ENCODE peak calls at places on chromosomes 7 and 10, in six cellular contexts. One of them, this sample, is unnamed. For H3K4me1, the result is how much of the 10 kb centered on the place peaks cover.

GRCh38 chr7:122746948-122747347 is 44.2 kb upstream of the RNF148 start:
- DNase-seq in aorta: no peak
- DNase-seq in cardiac muscle cell: no peak
- DNase-seq in endodermal cell: no peak
- DNase-seq in ovary: no peak
- DNase-seq in MM.1S: no peak
- DNase-seq in this sample: no peak

GRCh38 chr7:155279787-155280445 is 17.8 kb upstream of the INSIG1 start:
- DNase-seq in aorta: no peak
- DNase-seq in cardiac muscle cell: no peak
- DNase-seq in endodermal cell: no peak
- DNase-seq in ovary: no peak
- DNase-seq in MM.1S: no peak
- DNase-seq in this sample: no peak

GRCh38 chr7:30920021-30920583 is 8.4 kb downstream of the AQP1 start:
- DNase-seq in aorta: peak
- DNase-seq in cardiac muscle cell: no peak
- DNase-seq in endodermal cell: peak
- DNase-seq in ovary: no peak
- DNase-seq in MM.1S: no peak
- DNase-seq in this sample: peak

GRCh38 chr7:117645456-117646181 is 165.8 kb downstream of the CFTR start:
- DNase-seq in aorta: no peak
- DNase-seq in cardiac muscle cell: no peak
- DNase-seq in endodermal cell: no peak
- DNase-seq in ovary: no peak
- DNase-seq in MM.1S: no peak
- DNase-seq in this sample: no peak

GRCh38 chr10:113529575-113529974 is 23.3 kb upstream of the HABP2 start:
- DNase-seq in aorta: peak
- DNase-seq in cardiac muscle cell: no peak
- DNase-seq in endodermal cell: no peak
- DNase-seq in ovary: no peak
- DNase-seq in MM.1S: no peak
- DNase-seq in this sample: no peak

GRCh38 chr7:129680400-129680799 is 68.9 kb downstream of the NRF1 start:
- DNase-seq in aorta: no peak
- DNase-seq in cardiac muscle cell: no peak
- DNase-seq in endodermal cell: no peak
- DNase-seq in ovary: no peak
- DNase-seq in MM.1S: no peak
- DNase-seq in this sample: no peak

GRCh38 chr7:91251877-91252276 is 12.4 kb upstream of the FZD1 start:
- DNase-seq in aorta: no peak
- DNase-seq in cardiac muscle cell: no peak
- DNase-seq in endodermal cell: no peak
- DNase-seq in ovary: no peak
- DNase-seq in MM.1S: no peak
- DNase-seq in this sample: no peak

GRCh38 chr7:24409429-24410024 is 125.5 kb downstream of the NPY start:
- DNase-seq in aorta: no peak
- DNase-seq in cardiac muscle cell: no peak
- DNase-seq in endodermal cell: peak
- DNase-seq in ovary: no peak
- DNase-seq in MM.1S: no peak
- DNase-seq in this sample: no peak

GRCh38 chr10:88168171-88169036 is 305.0 kb downstream of the PTEN start:
- DNase-seq in aorta: no peak
- DNase-seq in cardiac muscle cell: no peak
- DNase-seq in endodermal cell: no peak
- DNase-seq in ovary: no peak
- DNase-seq in MM.1S: no peak
- DNase-seq in this sample: no peak

GRCh38 chr10:29966269-29966668 is 93.1 kb downstream of the JCAD start:
- DNase-seq in aorta: no peak
- DNase-seq in cardiac muscle cell: no peak
- DNase-seq in endodermal cell: peak
- DNase-seq in ovary: no peak
- DNase-seq in MM.1S: no peak
- DNase-seq in this sample: no peak

GRCh38 chr10:69421611-69422308 is 5.0 kb upstream of the TACR2 start:
- DNase-seq in aorta: peak
- DNase-seq in cardiac muscle cell: no peak
- DNase-seq in endodermal cell: no peak
- DNase-seq in ovary: no peak
- DNase-seq in MM.1S: no peak
- DNase-seq in this sample: no peak

GRCh38 chr10:1670541-1671365 is 66.6 kb downstream of the ADARB2 start:
- DNase-seq in aorta: no peak
- DNase-seq in cardiac muscle cell: no peak
- DNase-seq in endodermal cell: peak
- DNase-seq in ovary: no peak
- DNase-seq in MM.1S: no peak
- DNase-seq in this sample: no peak

GRCh38 chr7:158957507-158957900 is 101.1 kb downstream of the DYNC2I1 start:
- DNase-seq in aorta: no peak
- DNase-seq in cardiac muscle cell: no peak
- DNase-seq in endodermal cell: no peak
- DNase-seq in ovary: no peak
- DNase-seq in MM.1S: no peak
- DNase-seq in this sample: no peak

GRCh38 chr10:110794808-110795207 is 76.9 kb upstream of the PDCD4 start:
- DNase-seq in aorta: no peak
- DNase-seq in cardiac muscle cell: peak
- DNase-seq in endodermal cell: no peak
- DNase-seq in ovary: no peak
- DNase-seq in MM.1S: no peak
- DNase-seq in this sample: no peak

GRCh38 chr7:157622000-157622399 is 285.2 kb downstream of the DNAJB6 start:
- DNase-seq in aorta: no peak
- DNase-seq in cardiac muscle cell: no peak
- DNase-seq in endodermal cell: no peak
- DNase-seq in ovary: no peak
- DNase-seq in MM.1S: no peak
- DNase-seq in this sample: no peak

GRCh38 chr7:152435384-152436278 is at the start of gene KMT2C:
- DNase-seq in aorta: peak
- DNase-seq in cardiac muscle cell: peak
- DNase-seq in endodermal cell: peak
- DNase-seq in ovary: peak
- DNase-seq in MM.1S: peak
- DNase-seq in this sample: peak

GRCh38 chr7:5429857-5430611 is 6.4 kb upstream of the TNRC18 start:
- DNase-seq in aorta: peak
- DNase-seq in cardiac muscle cell: peak
- DNase-seq in endodermal cell: peak
- DNase-seq in ovary: peak
- DNase-seq in MM.1S: no peak
- DNase-seq in this sample: peak

GRCh38 chr10:125039354-125039769 is 97.4 kb downstream of the ZRANB1 start:
- DNase-seq in aorta: peak
- DNase-seq in cardiac muscle cell: no peak
- DNase-seq in endodermal cell: peak
- DNase-seq in ovary: peak
- DNase-seq in MM.1S: no peak
- DNase-seq in this sample: peak

GRCh38 chr10:129768437-129769355 is 195.4 kb downstream of the EBF3 start:
- DNase-seq in aorta: no peak
- DNase-seq in cardiac muscle cell: peak
- DNase-seq in endodermal cell: peak
- DNase-seq in ovary: no peak
- DNase-seq in MM.1S: no peak
- DNase-seq in this sample: peak

GRCh38 chr10:63103971-63104409 is 29.1 kb upstream of the NRBF2 start:
- DNase-seq in aorta: no peak
- DNase-seq in cardiac muscle cell: no peak
- DNase-seq in endodermal cell: peak
- DNase-seq in ovary: no peak
- DNase-seq in MM.1S: no peak
- DNase-seq in this sample: no peak

GRCh38 chr10:78416031-78416800 is 382.6 kb downstream of the RPS24 start:
- DNase-seq in aorta: peak
- DNase-seq in cardiac muscle cell: no peak
- DNase-seq in endodermal cell: peak
- DNase-seq in ovary: no peak
- DNase-seq in MM.1S: no peak
- DNase-seq in this sample: no peak

GRCh38 chr7:17646181-17646956 is 293.9 kb downstream of the SNX13 start:
- DNase-seq in aorta: no peak
- DNase-seq in cardiac muscle cell: no peak
- DNase-seq in endodermal cell: no peak
- DNase-seq in ovary: no peak
- DNase-seq in MM.1S: no peak
- DNase-seq in this sample: no peak

GRCh38 chr7:92843781-92844180 is 7.4 kb upstream of the CDK6 start:
- DNase-seq in aorta: no peak
- DNase-seq in cardiac muscle cell: no peak
- DNase-seq in endodermal cell: no peak
- DNase-seq in ovary: no peak
- DNase-seq in MM.1S: no peak
- DNase-seq in this sample: no peak

GRCh38 chr7:41792099-41792498 is 89.2 kb upstream of the INHBA start:
- DNase-seq in aorta: no peak
- DNase-seq in cardiac muscle cell: no peak
- DNase-seq in endodermal cell: no peak
- DNase-seq in ovary: no peak
- DNase-seq in MM.1S: no peak
- DNase-seq in this sample: no peak

GRCh38 chr7:151091431-151091830 is 5.2 kb downstream of the AGAP3 start:
- DNase-seq in aorta: no peak
- DNase-seq in cardiac muscle cell: no peak
- DNase-seq in endodermal cell: peak
- DNase-seq in ovary: peak
- DNase-seq in MM.1S: peak
- DNase-seq in this sample: no peak

DNA sequence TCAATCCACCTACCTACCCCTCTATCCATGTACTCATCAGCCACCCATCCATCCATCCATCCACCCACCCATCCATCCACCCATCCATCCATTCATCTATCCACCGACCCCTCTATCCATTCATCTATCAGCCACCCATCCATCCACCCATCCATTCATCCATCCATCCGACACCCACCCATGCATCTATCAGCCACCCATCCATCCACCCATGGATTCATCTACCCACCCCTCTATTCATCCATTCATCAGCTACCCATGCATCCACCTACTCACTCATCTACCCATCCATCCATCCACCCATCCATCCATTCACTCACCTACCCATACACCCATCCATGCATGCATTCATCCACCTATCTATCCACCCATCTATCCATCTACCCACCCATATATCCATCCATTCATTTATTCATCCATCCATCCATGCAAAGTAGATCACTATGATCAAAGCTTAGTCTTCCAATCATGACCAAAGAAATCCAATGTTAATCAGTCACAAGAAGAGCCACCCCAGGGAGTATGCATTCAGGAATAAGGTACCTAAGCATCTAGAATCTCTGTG is 27.7 kb upstream of the ZNF467 start:
- DNase-seq in aorta: no peak
- DNase-seq in cardiac muscle cell: no peak
- DNase-seq in endodermal cell: no peak
- DNase-seq in ovary: no peak
- DNase-seq in MM.1S: no peak
- DNase-seq in this sample: no peak
- H3K4me1 ChIP-seq in aorta: under half
- H3K4me1 ChIP-seq in cardiac muscle cell: under half
- H3K4me1 ChIP-seq in endodermal cell: under half
- H3K4me1 ChIP-seq in ovary: under half
- H3K4me1 ChIP-seq in MM.1S: under half
- H3K4me1 ChIP-seq in this sample: under half

DNA sequence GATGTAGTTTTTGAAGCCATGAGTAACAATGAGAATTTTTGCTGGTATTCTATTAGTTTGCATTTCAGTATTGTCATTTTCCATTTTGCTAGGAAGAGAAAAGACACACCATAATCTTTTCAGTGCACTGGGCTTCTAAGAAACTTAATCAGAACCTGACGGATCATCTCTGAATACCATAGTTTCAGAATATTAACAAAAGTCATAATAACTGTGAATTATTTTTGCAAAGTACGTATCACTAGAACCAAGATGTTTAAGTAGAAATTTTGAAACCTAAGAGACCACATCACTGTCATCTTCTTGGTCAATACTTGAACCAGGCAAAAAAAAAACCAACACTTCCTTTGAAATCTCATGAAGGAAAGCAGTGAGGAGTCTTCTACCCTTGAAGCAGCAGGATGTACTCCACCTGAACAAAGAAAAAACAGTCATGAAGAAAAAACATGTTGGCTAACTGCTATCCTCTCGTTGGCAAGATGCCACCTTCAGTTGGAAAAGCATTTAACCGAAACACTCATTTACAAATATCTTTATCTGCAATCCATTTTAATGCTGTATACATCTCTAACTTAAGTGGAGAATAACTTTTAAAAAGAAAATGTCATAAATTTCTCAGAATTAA is 82.4 kb downstream of the SRPK2 start:
- DNase-seq in aorta: no peak
- DNase-seq in cardiac muscle cell: no peak
- DNase-seq in endodermal cell: no peak
- DNase-seq in ovary: no peak
- DNase-seq in MM.1S: no peak
- DNase-seq in this sample: no peak
- H3K4me1 ChIP-seq in aorta: under half
- H3K4me1 ChIP-seq in cardiac muscle cell: under half
- H3K4me1 ChIP-seq in endodermal cell: under half
- H3K4me1 ChIP-seq in ovary: under half
- H3K4me1 ChIP-seq in MM.1S: half or more
- H3K4me1 ChIP-seq in this sample: under half

GRCh38 chr10:91602449-91602848 is 30.4 kb downstream of the PPP1R3C start:
- DNase-seq in aorta: no peak
- DNase-seq in cardiac muscle cell: no peak
- DNase-seq in endodermal cell: no peak
- DNase-seq in ovary: no peak
- DNase-seq in MM.1S: no peak
- DNase-seq in this sample: no peak
- H3K4me1 ChIP-seq in aorta: under half
- H3K4me1 ChIP-seq in cardiac muscle cell: under half
- H3K4me1 ChIP-seq in endodermal cell: under half
- H3K4me1 ChIP-seq in ovary: under half
- H3K4me1 ChIP-seq in MM.1S: under half
- H3K4me1 ChIP-seq in this sample: under half

GRCh38 chr7:55570218-55570873 is 2.0 kb downstream of the VOPP1 start:
- DNase-seq in aorta: no peak
- DNase-seq in cardiac muscle cell: no peak
- DNase-seq in endodermal cell: no peak
- DNase-seq in ovary: no peak
- DNase-seq in MM.1S: peak
- DNase-seq in this sample: peak
- H3K4me1 ChIP-seq in aorta: under half
- H3K4me1 ChIP-seq in cardiac muscle cell: under half
- H3K4me1 ChIP-seq in endodermal cell: under half
- H3K4me1 ChIP-seq in ovary: under half
- H3K4me1 ChIP-seq in MM.1S: half or more
- H3K4me1 ChIP-seq in this sample: under half